ENCODE peak calls at places on chromosomes 3 and 15, in eight cellular contexts. N is hippocampal formation; R is body of pancreas; M is Peyer's patch; W is stimulated activated naive CD8-positive, alpha-beta T cell treated with anti-CD3 and anti-CD28 coated beads, Interleukin-15, Interleukin-2, amounts not matched to agents 100 U/mL and 50 U/mL, for 24 hours; Y is stimulated activated CD8-positive, alpha-beta memory T cell treated with anti-CD3 and anti-CD28 coated beads, Interleukin-4, amount 100 ng/mL, for 4 hours; F is fibroblast of gingiva; T is cardiac muscle cell. V is an unnamed sample.

GRCh38 chr3:71208273-71209095 is 375.0 kb downstream of the FOXP1 start:
- DNase-seq in N (no peak), R (peak; percentile 20), M (no peak), W (no peak), Y (no peak), F (peak; percentile 66), T (no peak), V (peak; percentile 96)

GRCh38 chr3:28240440-28240839 is 979 bp upstream of the CMC1 start:
- DNase-seq in N (no peak), R (no peak), M (no peak), W (no peak), Y (no peak), F (no peak), T (no peak), V (no peak)

GRCh38 chr3:56825579-56826438 is 24.1 kb upstream of the ARHGEF3 start:
- DNase-seq in N (no peak), R (no peak), M (no peak), W (no peak), Y (no peak), F (peak; percentile 17), T (no peak), V (no peak)

GRCh38 chr15:90710436-90710835 is 6.7 kb upstream of the BLM start:
- DNase-seq in N (no peak), R (no peak), M (no peak), W (no peak), Y (no peak), F (peak; percentile 21), T (peak; percentile 24), V (no peak)

GRCh38 chr3:32303051-32303786 is 64.7 kb downstream of the CMTM8 start:
- DNase-seq in N (no peak), R (no peak), M (no peak), W (no peak), Y (no peak), F (no peak), T (no peak), V (no peak)

GRCh38 chr3:190780524-190780923 is 82.0 kb downstream of the GMNC start:
- DNase-seq in N (no peak), R (no peak), M (no peak), W (no peak), Y (no peak), F (no peak), T (no peak), V (no peak)

GRCh38 chr15:33985287-33985686 is 17.0 kb downstream of the CHRM5 start:
- DNase-seq in N (no peak), R (no peak), M (no peak), W (no peak), Y (no peak), F (peak; percentile 64), T (peak; percentile 18), V (no peak)

GRCh38 chr3:144273611-144274010 is 302.0 kb downstream of the DIPK2A start:
- DNase-seq in N (no peak), R (no peak), M (no peak), W (no peak), Y (no peak), F (no peak), T (no peak), V (no peak)

GRCh38 chr3:143207338-143207961 is 87.9 kb downstream of the CHST2 start:
- DNase-seq in N (no peak), R (no peak), M (peak; percentile 27), W (peak; percentile 40), Y (no peak), F (peak; percentile 44), T (no peak), V (no peak)

GRCh38 chr15:76274821-76275220 is 36.4 kb downstream of the ETFA start:
- DNase-seq in N (no peak), R (no peak), M (no peak), W (no peak), Y (no peak), F (no peak), T (no peak), V (no peak)

GRCh38 chr15:89822951-89823701 is 8.5 kb upstream of the ANPEP start:
- DNase-seq in N (no peak), R (no peak), M (no peak), W (no peak), Y (no peak), F (peak; percentile 76), T (no peak), V (no peak)

GRCh38 chr3:174441588-174442316 is 417.4 kb upstream of the NAALADL2 start:
- DNase-seq in N (no peak), R (no peak), M (no peak), W (no peak), Y (no peak), F (peak; percentile 93), T (no peak), V (peak; percentile 67)

GRCh38 chr3:52896613-52897012 is 735 bp downstream of the STIMATE start:
- DNase-seq in N (no peak), R (no peak), M (no peak), W (no peak), Y (no peak), F (no peak), T (peak; percentile 10), V (peak; percentile 3)

GRCh38 chr15:43912991-43913927 is 86.5 kb downstream of the WDR76 start:
- DNase-seq in N (peak; percentile 53), R (no peak), M (no peak), W (peak; percentile 9), Y (no peak), F (peak; percentile 94), T (no peak), V (no peak)

GRCh38 chr15:38564557-38565286 is at the start of gene RASGRP1:
- DNase-seq in N (no peak), R (peak; percentile 77), M (peak; percentile 81), W (peak; percentile 86), Y (peak; percentile 75), F (peak; percentile 14), T (peak; percentile 83), V (no peak)

GRCh38 chr3:129360224-129360623 is 68.2 kb downstream of the EFCAB12 start:
- DNase-seq in N (no peak), R (no peak), M (no peak), W (no peak), Y (no peak), F (no peak), T (peak; percentile 34), V (no peak)

GRCh38 chr3:189512824-189513223 is 118.4 kb upstream of the TP63 start:
- DNase-seq in N (no peak), R (no peak), M (no peak), W (no peak), Y (no peak), F (no peak), T (no peak), V (no peak)

GRCh38 chr3:135806342-135806741 is 159.2 kb upstream of the PPP2R3A start:
- DNase-seq in N (peak; percentile 9), R (no peak), M (no peak), W (no peak), Y (no peak), F (no peak), T (no peak), V (no peak)

GRCh38 chr3:172040976-172041963 is 1.9 kb downstream of the FNDC3B start:
- DNase-seq in N (no peak), R (peak; percentile 32), M (no peak), W (no peak), Y (no peak), F (peak; percentile 62), T (no peak), V (no peak)

GRCh38 chr3:49775538-49775937 is 10.8 kb downstream of the IP6K1 start:
- DNase-seq in N (peak; percentile 25), R (no peak), M (no peak), W (no peak), Y (no peak), F (no peak), T (no peak), V (no peak)

V was measured in NCI-H748 treated with DMSO at 0.1 percent for 48 hours.